ENCODE peak calls at places on chromosome 20, in seven cellular contexts. M, X, U, K, G, T and D are unnamed samples.
A peak's percentile ranks its signal among the peaks of the same experiment; 100 is the strongest.

GRCh38 chr20:21388566-21388965 is 8.8 kb downstream of the NKX2-4 start:
- DNase-seq in U (no peak), K (no peak), G (no peak), X (no peak), M (no peak), T (no peak), D (no peak)

GRCh38 chr20:44706371-44707258 is 8.6 kb upstream of the CCN5 start:
- DNase-seq in G (peak; percentile 55), M (no peak), X (no peak), U (no peak), K (no peak), T (peak; percentile 73), D (no peak)

GRCh38 chr20:19099586-19100555 is 112.6 kb upstream of the SLC24A3 start:
- DNase-seq in U (no peak), G (no peak), K (no peak), M (no peak), T (no peak), X (no peak), D (no peak)

GRCh38 chr20:19252670-19253120 is 40.3 kb downstream of the SLC24A3 start:
- DNase-seq in G (peak; percentile 51), T (peak; percentile 42), M (peak; percentile 72), U (no peak), X (no peak), K (no peak), D (peak; percentile 73)

GRCh38 chr20:1876975-1877603 is 18.1 kb upstream of the SIRPA start:
- DNase-seq in X (no peak), T (no peak), U (no peak), M (no peak), G (no peak), K (no peak), D (peak; percentile 27)

GRCh38 chr20:36745234-36745926 is 510 bp downstream of the NDRG3 start:
- DNase-seq in G (no peak), T (no peak), M (no peak), X (no peak), U (no peak), K (peak; percentile 53), D (peak; percentile 16)

GRCh38 chr20:21812384-21812783 is 106.9 kb downstream of the PAX1 start:
- DNase-seq in T (no peak), X (no peak), G (no peak), U (no peak), K (no peak), M (no peak), D (no peak)

GRCh38 chr20:7346026-7346425 is 578.5 kb downstream of the BMP2 start:
- DNase-seq in K (no peak), U (no peak), T (no peak), M (no peak), X (no peak), G (no peak), D (no peak)

GRCh38 chr20:33554914-33555420 is 65.1 kb downstream of the CBFA2T2 start:
- DNase-seq in X (peak; percentile 29), G (no peak), M (no peak), U (peak; percentile 11), K (no peak), T (no peak), D (peak; percentile 98)

GRCh38 chr20:54162378-54162777 is 11.4 kb downstream of the CYP24A1 start:
- DNase-seq in M (no peak), U (no peak), X (no peak), G (no peak), T (no peak), K (no peak), D (no peak)

GRCh38 chr20:53302695-53303094 is 290.9 kb downstream of the ZNF217 start:
- DNase-seq in G (no peak), K (no peak), M (no peak), T (no peak), U (no peak), X (no peak), D (no peak)

GRCh38 chr20:12358006-12358654 is 440.4 kb downstream of the BTBD3 start:
- DNase-seq in U (no peak), G (no peak), M (no peak), T (no peak), K (no peak), X (no peak), D (peak; percentile 30)

GRCh38 chr20:34553366-34553867 is 5.1 kb upstream of the MAP1LC3A start:
- DNase-seq in M (no peak), K (no peak), U (no peak), X (no peak), T (no peak), G (no peak), D (no peak)

GRCh38 chr20:59751075-59751711 is 146.9 kb downstream of the PHACTR3 start:
- DNase-seq in X (peak; percentile 53), G (peak; percentile 68), T (peak; percentile 64), K (peak; percentile 72), M (peak; percentile 83), U (peak; percentile 64), D (peak; percentile 33)

GRCh38 chr20:59604770-59605665 is 678 bp downstream of the PHACTR3 start:
- DNase-seq in G (no peak), T (no peak), X (no peak), U (no peak), M (no peak), K (no peak), D (no peak)

GRCh38 chr20:57500941-57501340 is 24.0 kb downstream of the CTCFL start:
- DNase-seq in X (no peak), G (no peak), K (no peak), M (no peak), T (no peak), U (no peak), D (no peak)

GRCh38 chr20:6993016-6993415 is 225.5 kb downstream of the BMP2 start:
- DNase-seq in M (no peak), T (no peak), U (no peak), X (no peak), K (no peak), G (no peak), D (peak; percentile 84)

DNA sequence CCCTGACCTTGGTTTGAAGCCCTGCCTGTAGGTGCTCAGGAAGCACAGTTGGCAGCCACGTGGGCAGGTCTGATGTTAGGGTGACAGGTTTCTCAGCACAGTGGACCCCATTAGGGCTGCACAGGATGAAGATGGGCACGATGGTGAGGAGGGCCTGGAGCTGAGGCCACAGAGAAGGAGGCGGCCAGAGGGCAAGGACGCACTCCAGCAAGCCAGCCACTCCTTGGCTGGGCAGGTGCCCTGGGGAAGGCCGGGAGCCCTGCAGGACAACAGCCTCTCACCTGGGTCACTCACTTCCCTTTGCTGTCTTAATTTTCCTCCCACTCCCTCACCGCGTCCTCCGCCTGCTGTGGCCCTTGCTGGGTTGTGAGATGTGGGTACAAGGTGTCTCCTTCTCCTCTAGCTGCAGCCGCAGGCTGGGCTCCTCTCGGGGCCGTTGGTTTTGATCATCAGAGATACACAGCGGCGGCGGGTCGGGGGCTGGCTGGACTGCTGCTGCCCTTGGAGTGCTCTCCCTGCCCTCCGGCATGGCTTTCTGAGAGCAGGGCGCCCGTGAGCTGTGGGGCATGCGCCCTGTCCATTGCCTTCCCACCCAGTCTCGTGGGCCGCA is 5.7 kb downstream of the OSBPL2 start:
- DNase-seq in X (no peak), T (no peak), U (no peak), M (no peak), G (no peak), K (no peak), D (no peak)
- TF ChIP-seq CTCF in X (no peak), T (no peak), U (no peak), M (no peak), G (no peak), K (no peak), D (no peak)

DNA sequence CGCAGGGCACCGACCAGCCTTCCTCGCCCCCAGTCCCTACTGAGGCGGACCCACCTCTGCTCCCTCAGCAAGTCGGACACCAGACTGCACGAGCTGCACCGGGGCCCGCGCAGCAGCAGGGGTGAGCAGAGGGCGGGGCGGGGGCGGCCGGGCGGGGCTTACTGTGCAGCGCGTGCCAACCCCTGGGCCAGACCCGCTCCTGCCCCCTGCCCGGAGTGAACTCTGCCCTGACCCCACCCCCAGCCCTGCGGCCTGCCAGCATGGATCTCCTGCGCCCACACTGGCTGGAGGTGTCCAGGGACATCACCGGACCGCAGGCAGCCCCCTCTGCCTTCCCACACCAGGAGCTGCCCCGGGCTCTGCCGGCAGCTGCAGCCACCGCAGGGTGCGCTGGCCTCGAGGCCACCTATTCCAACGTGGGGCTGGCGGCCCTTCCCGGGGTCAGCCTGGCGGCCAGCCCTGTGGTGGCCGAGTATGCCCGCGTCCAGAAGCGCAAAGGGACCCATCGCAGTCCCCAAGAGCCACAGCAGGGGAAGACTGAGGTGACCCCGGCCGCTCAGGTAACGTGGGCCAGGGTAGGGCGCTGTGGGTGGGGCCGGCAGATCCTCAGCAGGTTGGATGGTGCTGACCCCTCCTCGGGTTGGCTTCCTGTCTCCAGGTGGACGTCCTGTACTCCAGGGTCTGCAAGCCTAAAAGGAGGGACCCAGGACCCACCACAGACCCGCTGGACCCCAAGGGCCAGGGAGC is 1.5 kb upstream of the SLC2A4RG start:
- DNase-seq in U (no peak), T (no peak), X (no peak), M (peak; percentile 69), K (no peak), G (peak; percentile 45), D (no peak)
- H3K4me3 ChIP-seq in U (no peak overlapping the region), T (peak overlapping the region; percentile 7), X (no peak overlapping the region), M (peak overlapping the region; percentile 61), K (peak overlapping the region; percentile 62), G (no peak overlapping the region), D (no peak overlapping the region)

DNA sequence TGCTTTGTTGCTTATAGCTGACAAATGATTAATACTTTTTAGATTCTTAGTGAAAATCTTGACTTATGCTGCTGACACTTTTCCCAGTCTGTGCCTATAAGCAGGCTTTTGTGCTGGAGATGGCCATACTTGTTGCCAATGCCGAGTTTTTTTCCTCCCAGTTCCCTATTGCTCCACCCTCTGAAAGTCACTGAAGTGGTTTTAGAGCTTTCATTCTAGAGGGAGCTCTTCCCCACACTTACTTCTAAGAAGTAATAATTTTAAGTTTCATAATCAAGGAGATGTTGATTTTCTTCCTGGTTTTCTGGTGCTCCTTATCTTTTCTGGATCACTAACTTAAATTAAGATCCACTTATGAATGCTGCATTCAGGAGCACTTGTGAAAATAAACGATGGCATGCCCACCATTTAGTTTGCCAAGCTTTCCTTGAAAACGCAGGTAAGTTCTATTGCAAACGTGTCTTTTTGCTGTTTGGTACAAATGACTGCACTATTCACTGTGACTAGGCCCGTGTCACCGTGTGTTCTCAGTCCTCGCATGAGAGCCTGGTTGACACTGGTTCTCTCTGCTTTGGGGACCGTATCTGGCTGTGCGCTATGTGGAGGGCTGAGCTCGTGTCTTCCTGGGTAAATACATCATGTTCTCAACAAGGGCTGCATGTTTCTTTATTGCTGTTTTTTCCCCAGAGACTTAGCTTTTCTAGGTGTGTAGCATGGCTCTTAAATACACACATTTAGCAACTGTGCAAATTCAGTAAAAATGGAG is 50.2 kb downstream of the GFRA4 start:
- DNase-seq in U (no peak), T (no peak), X (no peak), K (no peak), M (no peak), G (no peak), D (peak; percentile 41)
- TF ChIP-seq CTCF in U (no peak), T (no peak), X (no peak), K (no peak), M (no peak), G (no peak), D (peak; percentile 24)

GRCh38 chr20:50668798-50669197 is 22.5 kb downstream of the RIPOR3 start:
- DNase-seq in U (no peak), M (no peak), G (no peak), X (no peak), T (no peak), K (no peak), D (no peak)
- H3K4me3 ChIP-seq in U (no peak overlapping the region), M (no peak overlapping the region), G (no peak overlapping the region), X (no peak overlapping the region), T (no peak overlapping the region), K (no peak overlapping the region), D (no peak overlapping the region)